ENCODE peak calls at places on chromosomes 11 and 22, in four cellular contexts. N, J, R and I are unnamed samples.

GRCh38 chr11:73173755-73174494 is 31.8 kb upstream of the FCHSD2 start:
- DNase-seq in N (no peak), J (no peak), R (no peak), I (peak; percentile 54)

GRCh38 chr11:64673279-64673678 is 49.7 kb downstream of the NRXN2 start:
- DNase-seq in N (no peak), J (no peak), R (no peak), I (no peak)

GRCh38 chr22:34976474-34976873 is 89.5 kb upstream of the ISX start:
- DNase-seq in N (peak; percentile 13), J (no peak), R (no peak), I (no peak)

GRCh38 chr11:27656806-27657483 is 43.3 kb downstream of the BDNF start:
- DNase-seq in N (no peak), J (no peak), R (no peak), I (peak; percentile 9)

GRCh38 chr22:30519842-30520425 is 14.4 kb upstream of the SEC14L4 start:
- DNase-seq in N (no peak), J (no peak), R (no peak), I (no peak)

GRCh38 chr11:73396251-73396930 is 20.2 kb downstream of the RELT start:
- DNase-seq in N (no peak), J (no peak), R (no peak), I (no peak)

GRCh38 chr11:36899796-36900195 is 301.8 kb upstream of the RAG2 start:
- DNase-seq in N (no peak), J (no peak), R (no peak), I (no peak)

GRCh38 chr11:4197112-4197511 is 102.5 kb downstream of the RRM1 start:
- DNase-seq in N (no peak), J (no peak), R (no peak), I (no peak)

GRCh38 chr11:75969626-75970308 is 154.8 kb downstream of the UVRAG start:
- DNase-seq in N (no peak), J (no peak), R (no peak), I (no peak)

GRCh38 chr11:34929794-34930763 is 13.7 kb downstream of the PDHX start:
- DNase-seq in N (no peak), J (no peak), R (no peak), I (peak; percentile 97)

GRCh38 chr22:36331306-36331911 is 56.4 kb downstream of the MYH9 start:
- DNase-seq in N (peak; percentile 49), J (peak; percentile 81), R (peak; percentile 93), I (peak; percentile 75)

GRCh38 chr11:134287561-134287960 is 11.4 kb downstream of the GLB1L3 start:
- DNase-seq in N (no peak), J (no peak), R (no peak), I (no peak)

GRCh38 chr11:125626381-125626950 is 1.5 kb downstream of the CHEK1 start:
- DNase-seq in N (no peak), J (peak; percentile 36), R (peak; percentile 75), I (peak; percentile 79)

GRCh38 chr11:64152841-64153691 is 12.8 kb downstream of the MACROD1 start:
- DNase-seq in N (peak; percentile 94), J (no peak), R (peak; percentile 42), I (peak; percentile 15)

GRCh38 chr11:114057147-114057546 is 2.4 kb upstream of the ZBTB16 start:
- DNase-seq in N (no peak), J (no peak), R (peak; percentile 32), I (no peak)

GRCh38 chr11:119432484-119433368 is 9.8 kb upstream of the THY1 start:
- DNase-seq in N (no peak), J (no peak), R (no peak), I (no peak)

GRCh38 chr11:27701262-27702105 is 1.2 kb upstream of the BDNF start:
- DNase-seq in N (no peak), J (no peak), R (peak; percentile 59), I (no peak)

GRCh38 chr11:84543367-84544159 is 1083.6 kb downstream of the DLG2 start:
- DNase-seq in N (no peak), J (no peak), R (no peak), I (no peak)

GRCh38 chr11:86515297-86516094 is 140.8 kb downstream of the CCDC81 start:
- DNase-seq in N (no peak), J (no peak), R (peak; percentile 98), I (no peak)

GRCh38 chr22:49087163-49087562 is 740.5 kb downstream of the BRD1 start:
- DNase-seq in N (no peak), J (no peak), R (no peak), I (no peak)

GRCh38 chr22:25386538-25386884 is 167.1 kb downstream of the CRYBB2 start:
- DNase-seq in N (no peak), J (no peak), R (no peak), I (no peak)

GRCh38 chr11:112459001-112459400 is 198.3 kb upstream of the PLET1 start:
- DNase-seq in N (no peak), J (no peak), R (peak; percentile 10), I (no peak)

GRCh38 chr11:119422505-119423416 is at the start of gene THY1:
- DNase-seq in N (peak; percentile 25), J (no peak), R (no peak), I (no peak)

GRCh38 chr11:27700351-27701261 is at the start of gene BDNF:
- DNase-seq in N (no peak), J (no peak), R (peak; percentile 55), I (no peak)

GRCh38 chr11:2570841-2571597 is 126.2 kb downstream of the KCNQ1 start:
- DNase-seq in N (no peak), J (no peak), R (no peak), I (no peak)

GRCh38 chr11:125211191-125211953 is 46.8 kb downstream of the PKNOX2 start:
- DNase-seq in N (no peak), J (no peak), R (no peak), I (no peak)

GRCh38 chr11:31720666-31721199 is 90.4 kb downstream of the PAX6 start:
- DNase-seq in N (no peak), J (no peak), R (no peak), I (no peak)

GRCh38 chr22:30267382-30268302 is 991 bp upstream of the OSM start:
- DNase-seq in N (no peak), J (no peak), R (no peak), I (no peak)

DNA sequence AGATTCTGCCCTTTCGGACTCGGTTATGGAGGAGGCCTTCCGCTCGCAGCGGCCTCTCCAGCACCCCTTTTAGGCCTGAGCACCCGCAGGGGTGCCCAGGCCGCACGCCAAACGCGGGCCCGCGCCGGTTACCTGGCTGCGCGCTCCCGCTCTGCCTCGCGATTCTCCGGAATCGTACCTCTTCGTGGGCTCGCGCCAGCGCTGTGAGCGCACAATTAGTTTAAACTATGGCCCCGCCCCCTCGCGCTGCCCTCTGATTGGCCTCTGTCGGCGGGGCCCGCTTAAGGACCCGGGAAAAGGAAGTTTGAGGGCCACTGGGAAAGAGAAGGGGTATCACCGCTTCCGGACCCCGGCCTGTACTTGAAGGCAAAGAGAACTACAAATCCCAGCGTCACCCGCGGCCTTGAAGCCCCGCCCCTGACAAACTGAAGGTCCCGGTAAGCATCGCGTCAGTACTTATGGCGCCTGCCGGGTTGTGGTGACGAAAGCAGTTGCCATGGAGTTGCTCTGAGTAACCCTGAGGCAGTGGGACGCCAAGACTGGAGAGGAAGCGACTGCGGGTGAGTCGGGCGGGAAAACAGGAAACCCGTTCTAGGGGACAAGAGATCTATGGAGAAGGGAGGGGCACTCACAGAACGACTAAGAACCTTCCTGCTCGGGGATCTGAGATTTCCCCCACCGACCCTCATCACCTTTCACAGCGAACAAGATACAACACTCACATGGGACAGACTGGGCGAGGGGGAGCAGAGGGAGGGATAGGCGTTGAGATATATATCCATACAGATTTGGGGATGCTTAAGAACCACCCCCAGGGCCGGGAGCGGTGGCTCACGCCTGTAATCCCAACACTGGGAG is at the start of the genes LRRC51 and NUMA1:
- DNase-seq in N (peak; percentile 94), J (peak; percentile 99), R (peak; percentile 100), I (peak; percentile 99)
- TF ChIP-seq POLR2A in N (peak; percentile 90), J (peak; percentile 83), R (peak; percentile 17), I (peak; percentile 58)

GRCh38 chr11:122834065-122834464 is 4.2 kb upstream of the CRTAM start:
- DNase-seq in N (no peak), J (no peak), R (no peak), I (no peak)
- TF ChIP-seq MYC in N (no peak), J (no peak), R (no peak), I (no peak)

GRCh38 chr22:50271011-50271394 is 823 bp upstream of the MAPK11 start:
- DNase-seq in N (no peak), J (no peak), R (no peak), I (no peak)

GRCh38 chr22:50271519-50271970 is 1.4 kb upstream of the MAPK11 start:
- DNase-seq in N (peak; percentile 80), J (no peak), R (peak; percentile 47), I (peak; percentile 34)

GRCh38 chr22:50268655-50269113 is 1.5 kb downstream of the MAPK11 start:
- DNase-seq in N (no peak), J (no peak), R (no peak), I (no peak)

GRCh38 chr22:50269573-50270301 is 443 bp downstream of the MAPK11 start:
- DNase-seq in N (peak; percentile 73), J (no peak), R (peak; percentile 51), I (no peak)

GRCh38 chr22:50270302-50271010 is at the start of gene MAPK11:
- DNase-seq in N (peak; percentile 57), J (no peak), R (peak; percentile 61), I (peak; percentile 47)
- TF ChIP-seq POLR2AphosphoS5 in N (no peak), J (no peak), R (peak; percentile 10), I (no peak)

DNA sequence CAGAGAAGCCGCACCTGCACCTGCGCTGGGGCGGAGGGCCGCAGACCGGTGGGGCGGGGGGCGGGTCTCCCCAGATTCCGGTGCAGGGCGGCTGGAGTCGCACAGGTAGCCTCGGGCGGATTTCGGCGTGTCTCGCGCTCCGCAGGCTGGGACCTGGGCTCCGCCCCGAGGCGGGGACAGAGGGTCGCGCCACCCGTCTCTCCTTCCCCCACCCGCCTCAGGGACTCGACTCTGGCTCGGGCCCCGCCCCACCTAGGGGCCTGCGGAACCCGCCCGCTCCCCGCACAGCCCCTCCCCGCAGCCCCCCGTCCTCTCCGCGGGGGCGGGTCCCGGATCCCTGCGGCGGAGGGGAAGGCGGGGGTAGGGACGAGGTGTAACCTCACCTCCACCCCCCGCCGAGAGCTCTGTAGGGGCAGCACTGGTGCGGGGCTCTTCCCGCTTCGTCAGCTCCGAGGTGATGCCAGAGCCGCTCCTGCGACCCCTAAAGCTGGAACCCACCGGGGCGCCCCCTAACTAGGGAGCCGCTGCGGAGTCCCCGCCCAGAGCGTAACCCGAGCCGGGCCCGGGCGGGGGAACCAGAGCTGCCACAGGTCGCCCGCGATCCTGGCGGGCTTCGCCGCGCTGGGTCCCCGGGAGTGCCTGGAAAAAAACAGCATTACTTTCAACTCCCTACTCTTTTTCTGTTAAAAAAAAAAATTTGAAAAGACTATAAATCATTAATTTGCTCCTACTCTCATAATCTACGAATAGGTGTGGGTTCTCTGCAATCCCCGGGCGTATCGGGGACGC is at the start of gene SLC29A2:
- DNase-seq in N (peak; percentile 95), J (peak; percentile 61), R (no peak), I (no peak)
- TF ChIP-seq POLR2A in N (peak; percentile 84), J (no peak), R (no peak), I (no peak)

GRCh38 chr11:6812391-6813005 is 13.0 kb upstream of the OR6A2 start:
- DNase-seq in N (peak; percentile 63), J (peak; percentile 11), R (peak; percentile 48), I (peak; percentile 48)
- TF ChIP-seq MYC in N (no peak), J (no peak), R (no peak), I (no peak)